ENCODE peak calls at places on chromosomes 1 and 21, in five cellular contexts. U, Q, T, B and Z are unnamed samples.
A peak's percentile ranks its signal among the peaks of the same experiment; 100 is the strongest.

GRCh38 chr1:1144122-1144842 is 28.4 kb upstream of the C1orf159 start:
- DNase-seq in U (no peak), T (no peak), Q (peak; percentile 90), B (peak; percentile 80), Z (no peak)

GRCh38 chr21:31688603-31689368 is 29.3 kb downstream of the SOD1 start:
- DNase-seq in U (no peak), Q (no peak), B (no peak), T (no peak), Z (no peak)

GRCh38 chr1:41547781-41548560 is 63.5 kb upstream of the EDN2 start:
- DNase-seq in T (no peak), B (no peak), U (no peak), Q (no peak), Z (no peak)

GRCh38 chr1:41371630-41372599 is 10.7 kb downstream of the FOXO6 start:
- DNase-seq in T (no peak), Q (no peak), U (peak; percentile 79), B (no peak), Z (no peak)

GRCh38 chr1:200129480-200129879 is 102.0 kb downstream of the NR5A2 start:
- DNase-seq in T (no peak), U (no peak), Q (no peak), B (no peak), Z (no peak)

GRCh38 chr1:218459878-218460277 is 114.7 kb downstream of the TGFB2 start:
- DNase-seq in Q (no peak), T (peak; percentile 55), U (no peak), B (no peak), Z (no peak)

GRCh38 chr1:65751961-65752360 is 40.7 kb upstream of the PDE4B start:
- DNase-seq in U (no peak), Q (no peak), B (no peak), T (no peak), Z (no peak)

GRCh38 chr1:83491930-83492329 is 507.0 kb downstream of the TTLL7 start:
- DNase-seq in B (no peak), Q (no peak), U (no peak), T (no peak), Z (no peak)

GRCh38 chr1:47574451-47575165 is 136.8 kb downstream of the FOXD2 start:
- DNase-seq in T (no peak), U (no peak), Q (no peak), B (no peak), Z (no peak)

GRCh38 chr1:53893999-53894636 is at the start of gene DIO1:
- DNase-seq in B (no peak), U (no peak), T (no peak), Q (no peak), Z (no peak)

GRCh38 chr1:93749894-93750301 is 68.3 kb upstream of the BCAR3 start:
- DNase-seq in U (no peak), B (no peak), Q (peak; percentile 36), T (no peak), Z (no peak)

GRCh38 chr21:18954415-18954972 is 550.9 kb upstream of the TMPRSS15 start:
- DNase-seq in Q (no peak), U (no peak), B (no peak), T (no peak), Z (no peak)

GRCh38 chr1:186325239-186325638 is 49.8 kb downstream of the TPR start:
- DNase-seq in T (no peak), Q (no peak), U (no peak), B (no peak), Z (peak; percentile 51)

GRCh38 chr1:229848762-229849677 is 218.0 kb upstream of the GALNT2 start:
- DNase-seq in T (peak; percentile 20), U (no peak), Q (no peak), B (no peak), Z (peak; percentile 52)

GRCh38 chr1:38667626-38668025 is 191.9 kb downstream of the RRAGC start:
- DNase-seq in U (no peak), B (no peak), Q (no peak), T (no peak), Z (no peak)
- TF ChIP-seq POLR2A in U (no peak), B (no peak), Q (no peak), T (no peak), Z (no peak)

GRCh38 chr1:11059990-11060948 is at the start of gene SRM:
- DNase-seq in U (peak; percentile 96), B (peak; percentile 98), T (peak; percentile 94), Q (peak; percentile 95), Z (peak; percentile 91)
- TF ChIP-seq POLR2A in U (peak; percentile 83), B (peak; percentile 82), T (peak; percentile 67), Q (no peak), Z (peak; percentile 78)

GRCh38 chr1:11266268-11267074 is 4.1 kb upstream of the MTOR start:
- DNase-seq in Q (no peak), U (no peak), B (no peak), T (no peak), Z (no peak)

GRCh38 chr1:11262171-11263049 is at the start of gene MTOR:
- DNase-seq in T (peak; percentile 94), Q (peak; percentile 99), B (peak; percentile 96), U (peak; percentile 97), Z (peak; percentile 100)
- TF ChIP-seq POLR2A in T (peak; percentile 59), Q (no peak), B (peak; percentile 59), U (peak; percentile 82), Z (peak; percentile 73)

GRCh38 chr1:228735871-228736586 is 750 bp downstream of the RHOU start:
- DNase-seq in B (peak; percentile 14), U (peak; percentile 74), T (no peak), Q (peak; percentile 68), Z (peak; percentile 4)
- TF ChIP-seq POLR2A in B (no peak), U (no peak), T (no peak), Q (no peak), Z (no peak)

GRCh38 chr1:167219194-167219593 is 1.5 kb upstream of the POU2F1 start:
- DNase-seq in T (no peak), U (no peak), B (no peak), Q (no peak), Z (no peak)

GRCh38 chr1:167221126-167221803 is 579 bp downstream of the POU2F1 start:
- DNase-seq in T (peak; percentile 5), U (no peak), B (no peak), Q (peak; percentile 27), Z (peak; percentile 78)

GRCh38 chr1:167220537-167221125 is at the start of gene POU2F1:
- DNase-seq in Q (peak; percentile 100), B (peak; percentile 68), T (peak; percentile 63), U (peak; percentile 100), Z (peak; percentile 100)

GRCh38 chr1:167221804-167222610 is 1.3 kb downstream of the POU2F1 start:
- DNase-seq in T (peak; percentile 19), B (peak; percentile 13), U (peak; percentile 79), Q (peak; percentile 79), Z (peak; percentile 81)

DNA sequence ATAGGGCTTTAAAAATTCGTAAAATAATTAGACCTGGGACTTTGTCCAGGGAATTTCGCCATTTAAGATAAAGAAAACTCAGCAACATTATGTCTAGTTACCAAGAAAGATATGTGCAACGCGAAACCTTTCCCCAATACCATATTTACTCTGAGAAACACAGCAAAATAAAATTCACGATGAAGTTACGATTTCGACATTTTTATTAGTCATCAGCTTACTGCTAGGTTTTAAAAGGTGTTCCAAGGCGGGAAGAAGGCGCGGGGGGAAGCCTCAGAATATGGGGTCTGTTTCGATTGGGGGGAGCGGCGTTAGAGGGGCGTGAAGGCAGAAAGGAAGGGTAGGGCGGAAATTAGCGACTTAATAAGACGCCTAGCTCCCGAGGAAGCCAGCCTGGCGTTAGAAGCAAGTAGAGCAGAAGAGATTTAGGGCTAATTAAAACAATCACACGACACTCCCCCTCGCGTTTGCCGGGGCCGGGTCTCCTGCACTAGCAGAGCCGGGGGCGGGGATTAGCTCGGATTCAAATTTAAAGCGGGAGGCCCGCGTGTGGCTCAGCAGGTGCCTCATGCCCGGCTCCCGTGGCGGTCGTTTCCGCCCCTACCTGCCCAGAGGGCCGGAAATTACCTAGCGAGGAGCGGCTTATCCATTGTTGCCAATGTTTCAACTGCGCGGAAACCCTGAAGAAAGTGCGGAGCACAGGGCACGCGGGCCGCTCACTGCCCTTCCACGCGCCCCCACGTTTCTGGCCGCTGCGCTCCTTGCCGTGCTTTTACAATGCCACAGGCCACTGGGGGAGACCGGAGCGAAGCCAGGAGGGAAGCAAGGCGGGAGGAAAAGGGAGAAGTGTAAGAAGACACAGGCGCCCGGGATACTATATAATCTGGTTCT is 795 bp upstream of the POU2F1 start:
- DNase-seq in U (peak; percentile 88), B (peak; percentile 43), Q (peak; percentile 87), T (peak; percentile 33), Z (peak; percentile 84)
- TF ChIP-seq POLR2A in U (no peak), B (peak; percentile 57), Q (no peak), T (peak; percentile 63), Z (peak; percentile 78)

GRCh38 chr1:114757455-114758250 is at the start of gene CSDE1:
- DNase-seq in T (peak; percentile 69), U (peak; percentile 98), B (peak; percentile 61), Q (peak; percentile 98), Z (peak; percentile 98)
- TF ChIP-seq POLR2A in T (peak; percentile 74), U (peak; percentile 90), B (peak; percentile 96), Q (no peak), Z (peak; percentile 97)

DNA sequence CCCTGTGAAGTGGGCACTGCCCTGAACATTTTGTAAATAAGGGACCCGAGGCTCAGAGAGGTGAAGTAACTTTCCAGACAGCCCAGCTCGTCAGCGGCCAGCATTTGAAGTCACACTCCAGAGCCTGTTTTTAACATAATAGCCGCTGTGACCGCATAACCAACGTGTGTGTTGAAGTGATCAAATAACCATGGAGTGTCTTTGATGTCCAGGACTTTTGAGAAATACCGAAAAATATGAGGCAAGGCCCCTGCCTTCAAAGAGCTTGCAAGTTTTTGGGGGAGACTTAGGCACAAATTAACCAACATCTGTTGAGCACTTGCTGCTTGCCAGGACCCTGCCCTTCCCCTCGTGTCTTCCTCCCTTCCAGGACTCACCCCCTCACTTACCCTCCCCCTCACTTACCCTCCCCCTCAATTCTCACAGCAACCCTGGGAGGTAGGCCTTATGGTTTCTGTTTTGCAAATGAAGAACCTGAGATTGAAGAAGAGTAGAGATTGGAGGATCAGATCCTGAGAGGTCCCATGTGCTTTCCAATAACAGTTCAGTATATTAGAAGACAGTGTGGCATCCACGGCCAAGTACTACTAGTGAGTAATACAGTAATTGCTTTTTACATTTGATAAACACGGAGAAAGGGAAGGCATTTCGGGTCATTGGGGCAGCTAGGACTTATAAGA is 1.3 kb upstream of the SLC16A1 start:
- DNase-seq in U (no peak), T (peak; percentile 62), B (peak; percentile 43), Q (no peak), Z (peak; percentile 43)
- TF ChIP-seq POLR2A in U (no peak), T (no peak), B (peak; percentile 26), Q (no peak), Z (no peak)